ENCODE peak calls at places on chromosomes 4 and X, in eight cellular contexts. L is psoas muscle, O is lower lobe of right lung, X is cardiac muscle cell, G is PC-3, F is right lobe of liver, V is MM.1S, I is AG04449. D is an unnamed sample.

GRCh38 chrX:110241816-110242215 is 76.1 kb downstream of the AMMECR1 start:
- DNase-seq in L (no peak), O (no peak), X (no peak), G (peak; percentile 57), F (no peak), V (no peak), I (no peak), D (no peak)

GRCh38 chrX:72003811-72004750 is 93.4 kb downstream of the NHSL2 start:
- DNase-seq in L (peak; percentile 68), O (no peak), X (peak; percentile 59), G (peak; percentile 42), F (no peak), V (no peak), I (no peak), D (no peak)

GRCh38 chr4:183658362-183659028 is 490 bp downstream of the RWDD4 start:
- DNase-seq in L (peak; percentile 55), O (peak; percentile 50), X (peak; percentile 42), G (peak; percentile 4), F (peak; percentile 70), V (no peak), I (no peak), D (no peak)

GRCh38 chr4:100517864-100518341 is at the start of gene EMCN:
- DNase-seq in L (no peak), O (no peak), X (no peak), G (no peak), F (no peak), V (no peak), I (no peak), D (no peak)

GRCh38 chr4:142379277-142380051 is 466.6 kb downstream of the INPP4B start:
- DNase-seq in L (no peak), O (no peak), X (no peak), G (peak; percentile 82), F (no peak), V (no peak), I (peak; percentile 94), D (peak; percentile 64)

GRCh38 chr4:76233534-76233933 is 18.0 kb upstream of the FAM47E start:
- DNase-seq in L (no peak), O (no peak), X (no peak), G (no peak), F (no peak), V (no peak), I (no peak), D (no peak)

GRCh38 chr4:127549521-127549920 is 83.2 kb upstream of the INTU start:
- DNase-seq in L (no peak), O (no peak), X (no peak), G (peak; percentile 39), F (no peak), V (no peak), I (no peak), D (no peak)

GRCh38 chr4:86927843-86928395 is 6.9 kb upstream of the AFF1 start:
- DNase-seq in L (no peak), O (no peak), X (no peak), G (peak; percentile 95), F (no peak), V (no peak), I (peak; percentile 92), D (peak; percentile 99)

GRCh38 chr4:153257151-153257620 is 52.9 kb downstream of the TRIM2 start:
- DNase-seq in L (no peak), O (no peak), X (peak; percentile 49), G (no peak), F (no peak), V (no peak), I (no peak), D (no peak)

GRCh38 chr4:100164808-100165760 is 25.2 kb downstream of the DDIT4L start:
- DNase-seq in L (no peak), O (no peak), X (no peak), G (no peak), F (no peak), V (no peak), I (no peak), D (no peak)

GRCh38 chr4:19739101-19739651 is 512.5 kb upstream of the SLIT2 start:
- DNase-seq in L (no peak), O (no peak), X (no peak), G (peak; percentile 84), F (no peak), V (no peak), I (peak; percentile 52), D (peak; percentile 94)

GRCh38 chr4:184163813-184164212 is 53.9 kb downstream of the ENPP6 start:
- DNase-seq in L (no peak), O (peak; percentile 73), X (peak; percentile 85), G (peak; percentile 45), F (peak; percentile 69), V (no peak), I (no peak), D (no peak)

GRCh38 chr4:52643846-52644245 is 15.3 kb downstream of the USP46 start:
- DNase-seq in L (peak; percentile 78), O (peak; percentile 76), X (peak; percentile 81), G (peak; percentile 45), F (peak; percentile 89), V (no peak), I (no peak), D (peak; percentile 46)

GRCh38 chr4:163623787-163624186 is 129.3 kb downstream of the TMA16 start:
- DNase-seq in L (no peak), O (no peak), X (no peak), G (no peak), F (no peak), V (no peak), I (no peak), D (no peak)

GRCh38 chr4:17667653-17668201 is 53.3 kb downstream of the MED28 start:
- DNase-seq in L (no peak), O (no peak), X (no peak), G (no peak), F (no peak), V (peak; percentile 41), I (no peak), D (no peak)

GRCh38 chr4:6633091-6633906 is 7.2 kb upstream of the MRFAP1 start:
- DNase-seq in L (peak; percentile 73), O (no peak), X (no peak), G (peak; percentile 9), F (no peak), V (no peak), I (no peak), D (no peak)

GRCh38 chr4:68368566-68369473 is 18.9 kb upstream of the YTHDC1 start:
- DNase-seq in L (no peak), O (no peak), X (no peak), G (peak; percentile 95), F (no peak), V (no peak), I (peak; percentile 87), D (peak; percentile 74)

GRCh38 chr4:141853091-141853734 is 216.8 kb downstream of the IL15 start:
- DNase-seq in L (no peak), O (no peak), X (no peak), G (peak; percentile 98), F (no peak), V (no peak), I (no peak), D (peak; percentile 53)

GRCh38 chrX:107936434-107936730 is 45.8 kb downstream of the TEX13B start:
- DNase-seq in L (no peak), O (no peak), X (no peak), G (no peak), F (no peak), V (no peak), I (no peak), D (no peak)

GRCh38 chrX:107934262-107934661 is 47.9 kb downstream of the TEX13B start:
- DNase-seq in L (no peak), O (no peak), X (no peak), G (no peak), F (no peak), V (no peak), I (no peak), D (no peak)

GRCh38 chrX:107935664-107936433 is 46.3 kb downstream of the TEX13B start:
- DNase-seq in L (no peak), O (no peak), X (peak; percentile 10), G (peak; percentile 49), F (no peak), V (no peak), I (no peak), D (peak; percentile 10)

GRCh38 chrX:107940095-107940494 is 42.1 kb downstream of the TEX13B start:
- DNase-seq in L (no peak), O (no peak), X (no peak), G (no peak), F (no peak), V (no peak), I (no peak), D (no peak)

DNA sequence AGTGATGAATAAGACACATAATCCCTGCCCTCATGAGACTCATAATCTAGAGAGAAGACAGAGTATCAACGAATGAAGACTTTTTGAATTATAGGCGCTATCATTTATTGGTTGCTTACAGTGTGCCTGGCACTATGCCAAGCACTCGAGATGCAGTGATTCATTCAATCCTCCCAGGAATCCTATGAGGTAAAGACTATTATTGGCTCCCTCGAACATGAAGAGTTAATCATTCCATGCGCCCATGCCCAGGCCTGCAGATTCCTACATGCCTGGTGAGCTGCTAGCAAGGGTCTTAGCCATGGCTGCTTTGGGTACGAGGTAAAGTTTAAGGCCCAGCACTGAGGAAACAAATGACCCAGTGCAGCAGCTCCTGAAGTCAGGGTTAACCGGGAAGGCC is 47.0 kb downstream of the TEX13B start:
- DNase-seq in L (no peak), O (no peak), X (no peak), G (peak; percentile 44), F (no peak), V (no peak), I (no peak), D (peak; percentile 56)
- H3K4me3 ChIP-seq in L (no peak overlapping the region), O (no peak overlapping the region), X (no peak overlapping the region), G (no peak overlapping the region), F (no peak overlapping the region), V (no peak overlapping the region), I (no peak overlapping the region), D (peak overlapping the region; percentile 65)

GRCh38 chr4:108370826-108371225 is 202.1 kb upstream of the LEF1 start:
- DNase-seq in L (no peak), O (no peak), X (no peak), G (no peak), F (no peak), V (no peak), I (no peak), D (no peak)
- H3K4me3 ChIP-seq in L (no peak overlapping the region), O (no peak overlapping the region), X (no peak overlapping the region), G (no peak overlapping the region), F (no peak overlapping the region), V (no peak overlapping the region), I (no peak overlapping the region), D (no peak overlapping the region)

GRCh38 chrX:114584434-114584943 is 603 bp downstream of the HTR2C start:
- DNase-seq in L (no peak), O (no peak), X (peak; percentile 73), G (no peak), F (no peak), V (no peak), I (no peak), D (no peak)
- H3K4me3 ChIP-seq in L (no peak overlapping the region), O (peak overlapping the region; percentile 6), X (peak overlapping the region; percentile 49), G (no peak overlapping the region), F (no peak overlapping the region), V (no peak overlapping the region), I (no peak overlapping the region), D (no peak overlapping the region)

GRCh38 chrX:49199315-49199595 is 738 bp downstream of the SYP start:
- DNase-seq in L (no peak), O (no peak), X (no peak), G (no peak), F (no peak), V (no peak), I (no peak), D (no peak)
- H3K4me3 ChIP-seq in L (no peak overlapping the region), O (no peak overlapping the region), X (no peak overlapping the region), G (no peak overlapping the region), F (no peak overlapping the region), V (no peak overlapping the region), I (no peak overlapping the region), D (no peak overlapping the region)